ENCODE peak calls at places on chromosomes 16 and 17, in eight cellular contexts. One of them, this sample, is unnamed. For H3K4me1, the result is how much of the 10 kb centered on the place peaks cover.

GRCh38 chr16:10269632-10270031 is 87.4 kb upstream of the GRIN2A start:
- DNase-seq in psoas muscle: no peak
- DNase-seq in upper lobe of right lung: no peak
- DNase-seq in vagina: no peak
- DNase-seq in breast epithelium: no peak
- DNase-seq in IMR-90: no peak
- DNase-seq in CD8-positive, alpha-beta T cell: no peak
- DNase-seq in hepatocyte: no peak
- DNase-seq in this sample: no peak

GRCh38 chr16:3651461-3652372 is 2.8 kb upstream of the DNASE1 start:
- DNase-seq in psoas muscle: no peak
- DNase-seq in IMR-90: no peak
- DNase-seq in hepatocyte: no peak
- DNase-seq in vagina: peak
- DNase-seq in upper lobe of right lung: peak
- DNase-seq in CD8-positive, alpha-beta T cell: peak
- DNase-seq in breast epithelium: no peak
- DNase-seq in this sample: peak

GRCh38 chr17:39195568-39196160 is 1.8 kb downstream of the CACNB1 start:
- DNase-seq in psoas muscle: peak
- DNase-seq in upper lobe of right lung: peak
- DNase-seq in IMR-90: no peak
- DNase-seq in vagina: no peak
- DNase-seq in breast epithelium: no peak
- DNase-seq in CD8-positive, alpha-beta T cell: no peak
- DNase-seq in hepatocyte: no peak
- DNase-seq in this sample: no peak

GRCh38 chr17:40038882-40039513 is 15.2 kb downstream of the MED24 start:
- DNase-seq in breast epithelium: peak
- DNase-seq in CD8-positive, alpha-beta T cell: no peak
- DNase-seq in vagina: no peak
- DNase-seq in upper lobe of right lung: no peak
- DNase-seq in psoas muscle: peak
- DNase-seq in IMR-90: peak
- DNase-seq in hepatocyte: peak
- DNase-seq in this sample: peak

GRCh38 chr16:21104124-21104860 is 46.4 kb downstream of the DNAH3 start:
- DNase-seq in psoas muscle: no peak
- DNase-seq in breast epithelium: no peak
- DNase-seq in hepatocyte: no peak
- DNase-seq in vagina: no peak
- DNase-seq in CD8-positive, alpha-beta T cell: no peak
- DNase-seq in upper lobe of right lung: no peak
- DNase-seq in IMR-90: peak
- DNase-seq in this sample: no peak

GRCh38 chr16:10618710-10619209 is 38.4 kb upstream of the EMP2 start:
- DNase-seq in psoas muscle: no peak
- DNase-seq in breast epithelium: peak
- DNase-seq in hepatocyte: no peak
- DNase-seq in upper lobe of right lung: no peak
- DNase-seq in vagina: no peak
- DNase-seq in IMR-90: no peak
- DNase-seq in CD8-positive, alpha-beta T cell: no peak
- DNase-seq in this sample: no peak

GRCh38 chr16:54633943-54634362 is 296.7 kb upstream of the IRX5 start:
- DNase-seq in upper lobe of right lung: no peak
- DNase-seq in breast epithelium: no peak
- DNase-seq in vagina: no peak
- DNase-seq in CD8-positive, alpha-beta T cell: no peak
- DNase-seq in psoas muscle: no peak
- DNase-seq in hepatocyte: no peak
- DNase-seq in IMR-90: no peak
- DNase-seq in this sample: peak

GRCh38 chr16:30966033-30966619 is 8.6 kb downstream of the SETD1A start:
- DNase-seq in breast epithelium: no peak
- DNase-seq in IMR-90: no peak
- DNase-seq in vagina: no peak
- DNase-seq in upper lobe of right lung: no peak
- DNase-seq in psoas muscle: no peak
- DNase-seq in hepatocyte: no peak
- DNase-seq in CD8-positive, alpha-beta T cell: no peak
- DNase-seq in this sample: no peak

GRCh38 chr16:26963109-26963508 is 103.6 kb upstream of the C16orf82 start:
- DNase-seq in hepatocyte: peak
- DNase-seq in CD8-positive, alpha-beta T cell: no peak
- DNase-seq in IMR-90: peak
- DNase-seq in upper lobe of right lung: no peak
- DNase-seq in breast epithelium: no peak
- DNase-seq in vagina: no peak
- DNase-seq in psoas muscle: no peak
- DNase-seq in this sample: no peak

GRCh38 chr16:57091990-57092785 is at the start of gene CPNE2:
- DNase-seq in IMR-90: peak
- DNase-seq in hepatocyte: peak
- DNase-seq in CD8-positive, alpha-beta T cell: peak
- DNase-seq in psoas muscle: peak
- DNase-seq in vagina: no peak
- DNase-seq in upper lobe of right lung: peak
- DNase-seq in breast epithelium: peak
- DNase-seq in this sample: peak

GRCh38 chr17:59401725-59402124 is 70.3 kb downstream of the YPEL2 start:
- DNase-seq in CD8-positive, alpha-beta T cell: no peak
- DNase-seq in hepatocyte: no peak
- DNase-seq in breast epithelium: no peak
- DNase-seq in upper lobe of right lung: no peak
- DNase-seq in psoas muscle: no peak
- DNase-seq in vagina: no peak
- DNase-seq in IMR-90: no peak
- DNase-seq in this sample: no peak

GRCh38 chr17:40588557-40588956 is 23.3 kb upstream of the CCR7 start:
- DNase-seq in breast epithelium: no peak
- DNase-seq in hepatocyte: no peak
- DNase-seq in CD8-positive, alpha-beta T cell: no peak
- DNase-seq in psoas muscle: no peak
- DNase-seq in vagina: no peak
- DNase-seq in upper lobe of right lung: no peak
- DNase-seq in IMR-90: no peak
- DNase-seq in this sample: no peak

GRCh38 chr16:75002474-75002873 is 3.6 kb downstream of the ZNRF1 start:
- DNase-seq in vagina: no peak
- DNase-seq in CD8-positive, alpha-beta T cell: no peak
- DNase-seq in hepatocyte: no peak
- DNase-seq in IMR-90: no peak
- DNase-seq in breast epithelium: no peak
- DNase-seq in psoas muscle: no peak
- DNase-seq in upper lobe of right lung: no peak
- DNase-seq in this sample: no peak

GRCh38 chr16:89358030-89359005 is 132.0 kb downstream of the ANKRD11 start:
- DNase-seq in breast epithelium: no peak
- DNase-seq in psoas muscle: peak
- DNase-seq in vagina: no peak
- DNase-seq in CD8-positive, alpha-beta T cell: peak
- DNase-seq in IMR-90: no peak
- DNase-seq in hepatocyte: no peak
- DNase-seq in upper lobe of right lung: peak
- DNase-seq in this sample: no peak

GRCh38 chr16:27181020-27181419 is 22.3 kb upstream of the KDM8 start:
- DNase-seq in psoas muscle: no peak
- DNase-seq in hepatocyte: no peak
- DNase-seq in IMR-90: no peak
- DNase-seq in breast epithelium: no peak
- DNase-seq in upper lobe of right lung: no peak
- DNase-seq in CD8-positive, alpha-beta T cell: no peak
- DNase-seq in vagina: no peak
- DNase-seq in this sample: no peak

GRCh38 chr17:63700528-63701441 is 860 bp upstream of the LIMD2 start:
- DNase-seq in vagina: no peak
- DNase-seq in CD8-positive, alpha-beta T cell: peak
- DNase-seq in breast epithelium: no peak
- DNase-seq in hepatocyte: peak
- DNase-seq in upper lobe of right lung: peak
- DNase-seq in IMR-90: peak
- DNase-seq in psoas muscle: peak
- DNase-seq in this sample: peak

DNA sequence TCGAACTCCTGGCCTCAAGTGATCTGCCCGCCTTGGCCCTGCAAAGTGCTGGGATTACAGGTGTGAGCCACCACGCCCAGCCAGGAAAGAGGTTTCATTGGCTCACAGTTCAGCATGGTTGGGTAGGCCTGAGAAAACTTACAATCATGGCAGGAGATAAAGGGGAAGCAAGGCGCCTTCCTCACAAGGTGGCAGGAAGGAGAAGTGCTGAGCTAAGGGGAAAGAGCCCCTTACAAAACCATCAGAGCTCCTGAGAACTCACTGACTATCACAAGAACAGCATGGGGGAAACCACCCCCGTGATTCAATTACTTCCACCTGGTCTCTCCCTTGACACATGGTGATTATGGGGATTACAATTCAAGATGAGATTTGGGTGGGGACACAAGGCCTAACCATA is 411.7 kb upstream of the ZFHX3 start:
- DNase-seq in CD8-positive, alpha-beta T cell: no peak
- DNase-seq in hepatocyte: no peak
- DNase-seq in IMR-90: no peak
- DNase-seq in breast epithelium: no peak
- DNase-seq in vagina: no peak
- DNase-seq in psoas muscle: no peak
- DNase-seq in upper lobe of right lung: no peak
- DNase-seq in this sample: no peak
- H3K4me1 ChIP-seq in CD8-positive, alpha-beta T cell: under half
- H3K4me1 ChIP-seq in hepatocyte: under half
- H3K4me1 ChIP-seq in IMR-90: under half
- H3K4me1 ChIP-seq in breast epithelium: under half
- H3K4me1 ChIP-seq in vagina: under half
- H3K4me1 ChIP-seq in psoas muscle: under half
- H3K4me1 ChIP-seq in upper lobe of right lung: under half
- H3K4me1 ChIP-seq in this sample: under half

GRCh38 chr17:16462070-16462864 is 29.7 kb downstream of the LRRC75A start:
- DNase-seq in vagina: no peak
- DNase-seq in CD8-positive, alpha-beta T cell: no peak
- DNase-seq in hepatocyte: no peak
- DNase-seq in IMR-90: no peak
- DNase-seq in breast epithelium: no peak
- DNase-seq in psoas muscle: no peak
- DNase-seq in upper lobe of right lung: no peak
- DNase-seq in this sample: no peak

GRCh38 chr17:16461606-16461866 is 30.5 kb downstream of the LRRC75A start:
- DNase-seq in CD8-positive, alpha-beta T cell: no peak
- DNase-seq in IMR-90: no peak
- DNase-seq in breast epithelium: no peak
- DNase-seq in vagina: no peak
- DNase-seq in hepatocyte: no peak
- DNase-seq in upper lobe of right lung: no peak
- DNase-seq in psoas muscle: no peak
- DNase-seq in this sample: no peak

GRCh38 chr17:16464641-16465312 is 27.2 kb downstream of the LRRC75A start:
- DNase-seq in hepatocyte: no peak
- DNase-seq in CD8-positive, alpha-beta T cell: no peak
- DNase-seq in IMR-90: no peak
- DNase-seq in upper lobe of right lung: no peak
- DNase-seq in psoas muscle: no peak
- DNase-seq in vagina: no peak
- DNase-seq in breast epithelium: no peak
- DNase-seq in this sample: no peak

GRCh38 chr17:16464001-16464640 is 27.9 kb downstream of the LRRC75A start:
- DNase-seq in IMR-90: no peak
- DNase-seq in upper lobe of right lung: no peak
- DNase-seq in breast epithelium: no peak
- DNase-seq in CD8-positive, alpha-beta T cell: no peak
- DNase-seq in vagina: no peak
- DNase-seq in psoas muscle: no peak
- DNase-seq in hepatocyte: no peak
- DNase-seq in this sample: no peak

DNA sequence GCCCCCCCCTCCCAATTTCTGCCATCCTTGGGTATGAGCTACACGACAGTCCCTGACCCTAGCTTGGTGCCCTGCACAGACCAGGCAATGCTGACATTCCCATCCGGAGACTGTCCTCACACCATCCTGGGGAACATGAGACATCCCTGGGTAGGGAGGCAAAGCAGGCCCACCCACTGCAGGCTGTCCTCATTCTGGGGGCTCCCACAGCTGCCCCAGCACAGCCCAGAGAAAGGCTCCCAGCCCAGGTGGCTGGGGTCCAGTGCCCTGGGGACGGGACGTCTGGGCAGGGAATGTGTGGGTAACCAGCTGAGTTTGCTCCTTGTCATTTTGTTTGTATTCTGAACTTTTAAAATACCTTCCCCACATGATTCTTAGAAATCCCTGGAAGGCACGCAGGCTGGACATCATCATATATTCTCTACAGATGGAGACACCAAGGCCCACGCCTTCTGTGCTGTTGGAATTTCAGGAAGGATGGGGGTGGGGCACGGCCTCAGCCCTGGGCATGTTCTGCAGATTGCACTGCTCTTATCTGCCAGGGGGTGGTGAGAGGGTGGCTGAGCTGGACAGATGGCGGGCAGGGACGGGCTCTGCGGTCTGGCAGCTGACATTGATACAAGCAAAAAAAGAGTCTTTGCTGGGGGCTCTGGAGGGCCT is 28.5 kb downstream of the LRRC75A start:
- DNase-seq in vagina: no peak
- DNase-seq in hepatocyte: peak
- DNase-seq in breast epithelium: no peak
- DNase-seq in psoas muscle: no peak
- DNase-seq in IMR-90: peak
- DNase-seq in upper lobe of right lung: no peak
- DNase-seq in CD8-positive, alpha-beta T cell: no peak
- DNase-seq in this sample: peak
- TF ChIP-seq CTCF in vagina: no peak
- TF ChIP-seq CTCF in hepatocyte: peak
- TF ChIP-seq CTCF in breast epithelium: no peak
- TF ChIP-seq CTCF in psoas muscle: no peak
- TF ChIP-seq CTCF in IMR-90: peak
- TF ChIP-seq CTCF in upper lobe of right lung: peak
- TF ChIP-seq CTCF in CD8-positive, alpha-beta T cell: no peak
- TF ChIP-seq CTCF in this sample: no peak

DNA sequence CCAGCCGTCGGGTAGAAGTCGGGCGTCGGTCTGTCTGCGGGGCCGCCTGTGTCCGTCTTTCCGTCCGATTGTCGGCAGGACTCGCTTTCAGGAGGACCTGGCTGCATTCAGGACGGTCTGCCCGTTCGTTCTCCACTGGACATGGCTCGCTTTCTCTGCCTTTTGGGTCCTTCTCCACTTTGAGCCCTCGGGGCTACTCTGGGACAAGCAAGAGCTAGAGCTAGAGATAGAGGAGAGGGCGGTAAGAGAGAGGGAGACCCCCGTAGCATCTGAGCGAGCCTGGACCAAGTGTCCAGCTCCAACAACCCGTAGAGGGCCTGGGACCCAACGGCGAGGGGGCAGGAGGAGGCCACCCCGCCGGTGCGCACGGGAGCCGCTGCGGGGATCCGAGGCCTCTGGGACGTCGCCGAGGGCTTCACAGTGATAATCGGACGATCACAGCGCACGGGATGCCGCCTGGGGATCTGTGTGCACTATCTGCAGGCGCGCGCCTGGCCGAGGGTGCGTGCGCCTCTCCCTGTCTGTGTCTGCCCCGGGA is 4.5 kb downstream of the TBX4 start:
- DNase-seq in upper lobe of right lung: peak
- DNase-seq in psoas muscle: no peak
- DNase-seq in vagina: peak
- DNase-seq in hepatocyte: no peak
- DNase-seq in IMR-90: no peak
- DNase-seq in breast epithelium: peak
- DNase-seq in CD8-positive, alpha-beta T cell: no peak
- DNase-seq in this sample: no peak
- H3K4me1 ChIP-seq in upper lobe of right lung: under half
- H3K4me1 ChIP-seq in psoas muscle: under half
- H3K4me1 ChIP-seq in vagina: under half
- H3K4me1 ChIP-seq in hepatocyte: half or more
- H3K4me1 ChIP-seq in IMR-90: under half
- H3K4me1 ChIP-seq in breast epithelium: under half
- H3K4me1 ChIP-seq in CD8-positive, alpha-beta T cell: under half
- H3K4me1 ChIP-seq in this sample: under half

GRCh38 chr17:7208754-7209460 is 10.7 kb downstream of the DLG4 start:
- DNase-seq in upper lobe of right lung: no peak
- DNase-seq in psoas muscle: no peak
- DNase-seq in vagina: no peak
- DNase-seq in CD8-positive, alpha-beta T cell: no peak
- DNase-seq in breast epithelium: no peak
- DNase-seq in IMR-90: no peak
- DNase-seq in hepatocyte: no peak
- DNase-seq in this sample: no peak
- TF ChIP-seq CTCF in upper lobe of right lung: no peak
- TF ChIP-seq CTCF in psoas muscle: no peak
- TF ChIP-seq CTCF in vagina: no peak
- TF ChIP-seq CTCF in CD8-positive, alpha-beta T cell: no peak
- TF ChIP-seq CTCF in breast epithelium: no peak
- TF ChIP-seq CTCF in IMR-90: no peak
- TF ChIP-seq CTCF in hepatocyte: no peak
- TF ChIP-seq CTCF in this sample: no peak